ENCODE peak calls at places on chromosomes 11 and 22, in nine cellular contexts. Z, G, B, F, I, L, U, O and Y are unnamed samples.

GRCh38 chr11:60854140-60854846 is 1.5 kb downstream of the PTGDR2 start:
- DNase-seq in I (no peak), U (no peak), L (no peak), F (no peak), O (no peak), B (no peak), Z (no peak), G (no peak), Y (peak; percentile 66)

GRCh38 chr11:17649696-17650600 is 69.4 kb upstream of the MYOD1 start:
- DNase-seq in L (no peak), U (peak; percentile 44), F (no peak), O (no peak), I (no peak), Z (peak; percentile 10), G (no peak), B (no peak), Y (peak; percentile 80)

GRCh38 chr11:47797633-47798032 is 30.5 kb upstream of the FNBP4 start:
- DNase-seq in F (no peak), O (no peak), G (no peak), U (no peak), B (no peak), L (no peak), Z (peak; percentile 41), I (no peak), Y (peak; percentile 43)

GRCh38 chr22:23251445-23252093 is 71.3 kb downstream of the BCR start:
- DNase-seq in Z (no peak), F (no peak), G (peak; percentile 9), B (no peak), I (peak; percentile 12), O (no peak), U (peak; percentile 61), L (no peak), Y (peak; percentile 18)

GRCh38 chr22:20508815-20509271 is 1.4 kb downstream of the MED15 start:
- DNase-seq in I (no peak), O (no peak), B (no peak), L (no peak), F (no peak), U (no peak), G (no peak), Z (peak; percentile 28), Y (peak; percentile 30)

GRCh38 chr22:26002456-26002855 is 166.8 kb upstream of the SEZ6L start:
- DNase-seq in F (no peak), G (no peak), I (no peak), L (no peak), B (no peak), O (no peak), Z (no peak), U (no peak), Y (no peak)

GRCh38 chr11:17699157-17700114 is 19.9 kb upstream of the MYOD1 start:
- DNase-seq in I (no peak), O (no peak), U (no peak), F (no peak), B (no peak), L (no peak), Z (no peak), G (no peak), Y (peak; percentile 22)

GRCh38 chr22:47007496-47007895 is 245.0 kb downstream of the TBC1D22A start:
- DNase-seq in O (no peak), B (no peak), Z (no peak), I (no peak), L (no peak), U (no peak), F (no peak), G (no peak), Y (no peak)

GRCh38 chr22:39992088-39992826 is 2.5 kb upstream of the FAM83F start:
- DNase-seq in I (no peak), Z (no peak), O (no peak), L (no peak), B (no peak), F (no peak), U (no peak), G (no peak), Y (no peak)

GRCh38 chr11:85772700-85773099 is 38.2 kb downstream of the SYTL2 start:
- DNase-seq in F (no peak), G (no peak), Z (no peak), O (no peak), I (no peak), B (no peak), L (no peak), U (no peak), Y (no peak)

GRCh38 chr11:112662554-112662953 is 298.7 kb upstream of the NCAM1 start:
- DNase-seq in F (peak; percentile 34), B (no peak), I (no peak), O (no peak), U (no peak), Z (no peak), G (no peak), L (no peak), Y (no peak)

GRCh38 chr11:44618561-44619425 is 53.3 kb downstream of the CD82 start:
- DNase-seq in F (no peak), I (no peak), G (no peak), L (no peak), B (no peak), O (no peak), Z (no peak), U (no peak), Y (no peak)

GRCh38 chr11:127791844-127792243 is 791.3 kb upstream of the KIRREL3 start:
- DNase-seq in Z (no peak), I (no peak), B (peak; percentile 25), G (no peak), F (no peak), O (no peak), U (no peak), L (no peak), Y (no peak)
- TF ChIP-seq CTCF in Z (no peak), I (no peak), B (no peak), G (no peak), F (no peak), O (no peak), U (no peak), L (peak; percentile 18), Y (no peak)

GRCh38 chr11:69510471-69511357 is 29.3 kb downstream of the LINC01488 start:
- DNase-seq in F (no peak), U (no peak), I (no peak), B (no peak), O (no peak), Z (no peak), L (no peak), G (no peak), Y (peak; percentile 36)
- TF ChIP-seq MAX in F (no peak), U (no peak), I (no peak), B (no peak), O (no peak), Z (no peak), L (no peak), G (no peak), Y (no peak)

GRCh38 chr22:41672780-41673509 is 15.7 kb downstream of the SNU13 start:
- DNase-seq in Z (no peak), F (no peak), G (peak; percentile 58), B (no peak), I (no peak), L (no peak), U (no peak), O (no peak), Y (no peak)
- TF ChIP-seq CTCF in Z (no peak), F (no peak), G (peak; percentile 54), B (no peak), I (peak; percentile 51), L (no peak), U (no peak), O (peak; percentile 42), Y (no peak)

GRCh38 chr22:33204408-33204807 is 146.2 kb upstream of the SYN3 start:
- DNase-seq in F (no peak), G (no peak), O (no peak), I (no peak), Z (no peak), B (no peak), L (no peak), U (no peak), Y (no peak)

GRCh38 chr22:33213383-33214075 is 155.3 kb upstream of the SYN3 start:
- DNase-seq in U (no peak), L (no peak), B (no peak), G (no peak), O (no peak), I (no peak), F (no peak), Z (no peak), Y (no peak)

DNA sequence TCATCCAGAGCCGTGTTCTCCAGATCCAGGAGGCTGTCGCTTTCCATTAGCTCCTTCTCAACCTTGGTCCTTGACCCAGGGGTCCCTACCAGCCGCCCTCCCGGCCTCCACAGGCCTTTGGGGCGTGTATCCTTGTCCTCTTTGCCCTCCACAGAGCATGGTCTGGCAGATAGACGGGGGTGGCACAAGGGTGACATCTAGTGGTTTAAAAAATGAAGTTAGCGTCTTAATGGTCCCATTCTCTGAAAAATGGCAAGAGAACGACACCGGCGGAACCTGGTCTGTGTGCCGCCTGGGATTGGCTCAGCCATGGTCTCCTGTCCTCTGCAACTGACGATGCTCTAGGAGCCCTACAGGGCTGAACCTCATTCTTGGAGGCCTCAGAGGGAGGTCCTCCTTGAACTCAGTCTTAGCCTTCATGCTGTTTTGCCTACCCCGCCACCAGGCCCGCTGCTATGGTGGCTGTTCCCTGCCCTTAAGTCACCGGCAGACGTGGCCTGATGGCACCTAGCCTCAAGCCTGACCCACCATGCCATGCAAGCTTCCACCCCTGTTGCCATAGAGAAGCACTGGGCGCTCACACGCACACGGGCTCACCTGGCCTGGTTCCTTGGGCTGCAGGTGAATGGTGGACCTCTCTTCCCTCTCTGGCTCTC is 152.1 kb upstream of the SYN3 start:
- DNase-seq in L (no peak), G (peak; percentile 41), I (no peak), O (no peak), U (peak; percentile 47), Z (peak; percentile 4), F (peak; percentile 68), B (peak; percentile 59), Y (peak; percentile 55)
- TF ChIP-seq MAX in L (no peak), G (no peak), I (no peak), O (no peak), U (no peak), Z (no peak), F (no peak), B (peak; percentile 25), Y (no peak)